ENCODE peak calls at places on chromosomes 5 and 9, in nine cellular contexts. K is ovary, Q is left ventricle myocardium inferior, L is kidney epithelial cell, M is pancreas, U is neuronal stem cell, F is WERI-Rb-1, I is right cardiac atrium, E is heart left ventricle. B is an unnamed sample.
A peak's percentile ranks its signal among the peaks of the same experiment; 100 is the strongest.

GRCh38 chr5:140806834-140807775 is at the start of gene PCDHA4:
- DNase-seq in K (no peak), Q (no peak), L (no peak), M (peak; percentile 68), U (peak; percentile 63), F (peak; percentile 87), I (peak; percentile 63), E (no peak), B (no peak)

GRCh38 chr5:36876389-36876964 is at the start of gene NIPBL:
- DNase-seq in K (peak; percentile 88), Q (peak; percentile 91), L (peak; percentile 72), M (peak; percentile 89), U (peak; percentile 86), F (peak; percentile 95), I (peak; percentile 94), E (peak; percentile 94), B (peak; percentile 89)

GRCh38 chr5:113020461-113021273 is 44.1 kb downstream of the DCP2 start:
- DNase-seq in K (no peak), Q (no peak), L (peak; percentile 74), M (no peak), U (no peak), F (no peak), I (no peak), E (no peak), B (no peak)

GRCh38 chr9:93112864-93113389 is 16.9 kb downstream of the CARD19 start:
- DNase-seq in K (peak; percentile 17), Q (peak; percentile 7), L (no peak), M (peak; percentile 57), U (no peak), F (no peak), I (no peak), E (peak; percentile 20), B (no peak)

GRCh38 chr5:126801992-126802294 is 25.0 kb downstream of the LMNB1 start:
- DNase-seq in K (no peak), Q (no peak), L (no peak), M (no peak), U (no peak), F (no peak), I (no peak), E (no peak), B (no peak)

GRCh38 chr5:133052317-133053175 is 733 bp downstream of the HSPA4 start:
- DNase-seq in K (peak; percentile 58), Q (peak; percentile 66), L (no peak), M (peak; percentile 84), U (no peak), F (peak; percentile 55), I (peak; percentile 82), E (peak; percentile 60), B (peak; percentile 41)

GRCh38 chr5:132176987-132177386 is 50.7 kb downstream of the P4HA2 start:
- DNase-seq in K (no peak), Q (no peak), L (no peak), M (no peak), U (no peak), F (no peak), I (no peak), E (no peak), B (no peak)

GRCh38 chr9:30524311-30524710 is 1860.1 kb upstream of the ACO1 start:
- DNase-seq in K (no peak), Q (no peak), L (no peak), M (no peak), U (no peak), F (no peak), I (no peak), E (no peak), B (no peak)

GRCh38 chr5:75823811-75824210 is 106.6 kb upstream of the POC5 start:
- DNase-seq in K (no peak), Q (no peak), L (no peak), M (no peak), U (no peak), F (no peak), I (no peak), E (no peak), B (no peak)

GRCh38 chr9:7320139-7320538 is 479.4 kb downstream of the DMAC1 start:
- DNase-seq in K (no peak), Q (no peak), L (peak; percentile 94), M (no peak), U (no peak), F (no peak), I (no peak), E (no peak), B (no peak)

GRCh38 chr5:158463971-158464370 is 605.0 kb upstream of the CLINT1 start:
- DNase-seq in K (no peak), Q (peak; percentile 26), L (no peak), M (no peak), U (no peak), F (no peak), I (peak; percentile 75), E (peak; percentile 43), B (no peak)

GRCh38 chr9:16509946-16510504 is 360.4 kb downstream of the BNC2 start:
- DNase-seq in K (no peak), Q (no peak), L (peak; percentile 58), M (no peak), U (no peak), F (no peak), I (no peak), E (no peak), B (no peak)

GRCh38 chr5:168298949-168299348 is 7.5 kb downstream of the WWC1 start:
- DNase-seq in K (no peak), Q (no peak), L (no peak), M (no peak), U (no peak), F (no peak), I (no peak), E (no peak), B (no peak)

GRCh38 chr5:130222638-130223037 is 318.4 kb downstream of the CHSY3 start:
- DNase-seq in K (no peak), Q (no peak), L (no peak), M (no peak), U (no peak), F (no peak), I (no peak), E (no peak), B (no peak)

GRCh38 chr9:123421801-123422455 is 65.9 kb downstream of the CRB2 start:
- DNase-seq in K (no peak), Q (no peak), L (no peak), M (peak; percentile 34), U (no peak), F (no peak), I (no peak), E (no peak), B (no peak)

GRCh38 chr5:103428411-103428871 is 134.1 kb downstream of the NUDT12 start:
- DNase-seq in K (no peak), Q (peak; percentile 18), L (no peak), M (peak; percentile 63), U (no peak), F (no peak), I (peak; percentile 73), E (peak; percentile 63), B (peak; percentile 44)

GRCh38 chr9:135926402-135927194 is 19.3 kb upstream of the CAMSAP1 start:
- DNase-seq in K (no peak), Q (no peak), L (peak; percentile 65), M (no peak), U (no peak), F (no peak), I (no peak), E (peak; percentile 47), B (no peak)

GRCh38 chr9:113709721-113710120 is 166.4 kb upstream of the ZNF618 start:
- DNase-seq in K (no peak), Q (no peak), L (no peak), M (no peak), U (no peak), F (no peak), I (no peak), E (no peak), B (no peak)
- H3K27me3 ChIP-seq in K (no peaks in the 10 kb centered on the region), Q (no peaks in the 10 kb centered on the region), L (no peaks in the 10 kb centered on the region), M (no peaks in the 10 kb centered on the region), U (no peaks in the 10 kb centered on the region), F (no peaks in the 10 kb centered on the region), I (no peaks in the 10 kb centered on the region), E (no peaks in the 10 kb centered on the region), B (no peaks in the 10 kb centered on the region)

DNA sequence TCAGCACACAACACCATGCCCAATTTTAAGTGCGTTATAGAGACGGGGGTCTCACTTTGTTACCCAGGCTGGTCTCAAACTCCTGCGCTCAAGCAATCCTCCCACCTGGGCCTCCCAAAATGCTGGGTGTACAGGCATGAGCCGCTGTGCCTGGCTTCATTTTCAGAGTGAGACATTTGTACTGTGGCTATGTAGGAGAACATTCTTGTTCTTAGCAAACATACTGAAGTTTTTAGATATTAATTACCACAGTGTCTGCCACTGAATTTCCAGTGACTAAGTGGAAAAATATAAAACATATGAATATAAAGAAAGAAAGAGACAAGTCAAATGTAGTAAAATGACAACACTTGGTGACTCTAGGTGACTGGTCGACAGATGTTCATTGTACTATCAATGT is 20.9 kb downstream of the BTNL9 start:
- DNase-seq in K (no peak), Q (no peak), L (no peak), M (no peak), U (no peak), F (no peak), I (no peak), E (no peak), B (no peak)
- H3K27me3 ChIP-seq in K (no peaks in the 10 kb centered on the region), Q (peaks cover 98% of the 10 kb centered on the region), L (peaks cover 43% of the 10 kb centered on the region), M (peaks cover 19% of the 10 kb centered on the region), U (peaks cover 61% of the 10 kb centered on the region), F (peaks cover 36% of the 10 kb centered on the region), I (peaks cover 3% of the 10 kb centered on the region), E (peaks cover 57% of the 10 kb centered on the region), B (peaks cover 89% of the 10 kb centered on the region)

GRCh38 chr9:68522954-68523353 is 17.7 kb downstream of the TMEM252 start:
- DNase-seq in K (no peak), Q (no peak), L (no peak), M (no peak), U (no peak), F (no peak), I (no peak), E (no peak), B (no peak)
- H3K27me3 ChIP-seq in K (no peaks in the 10 kb centered on the region), Q (no peaks in the 10 kb centered on the region), L (no peaks in the 10 kb centered on the region), M (no peaks in the 10 kb centered on the region), U (no peaks in the 10 kb centered on the region), F (peaks cover 7% of the 10 kb centered on the region), I (no peaks in the 10 kb centered on the region), E (no peaks in the 10 kb centered on the region), B (no peaks in the 10 kb centered on the region)

DNA sequence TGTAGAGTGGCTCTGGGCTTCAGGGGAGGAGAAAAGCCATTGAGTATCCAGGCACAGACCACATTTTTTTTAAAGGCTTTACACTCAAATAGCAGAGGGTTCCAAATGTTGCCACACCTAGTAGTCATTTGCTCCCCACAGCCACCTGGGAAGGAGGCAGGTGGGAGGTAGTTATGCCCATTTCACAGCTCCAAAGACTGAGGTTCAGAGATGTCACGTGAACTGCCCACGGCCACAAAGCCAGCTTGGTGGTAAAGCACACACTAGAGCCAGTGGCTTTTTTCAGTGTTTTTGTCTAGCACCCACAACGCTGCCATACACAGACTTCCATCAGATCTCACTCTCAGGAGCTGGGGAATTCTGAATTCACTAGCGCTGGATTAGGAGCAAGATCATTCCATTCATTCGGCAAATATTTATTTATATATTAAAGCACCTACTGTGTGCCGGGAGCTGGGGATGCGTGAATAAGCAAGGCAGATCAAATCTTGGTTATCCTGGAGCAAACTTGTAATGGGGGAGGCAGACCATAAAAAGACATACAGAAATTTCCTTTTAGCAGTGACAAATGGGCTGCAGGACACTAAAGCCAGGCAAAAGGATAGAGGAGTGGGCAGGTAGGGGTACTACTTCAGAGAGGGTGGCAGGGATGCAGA is 7.4 kb downstream of the WHRN start:
- DNase-seq in K (no peak), Q (no peak), L (no peak), M (no peak), U (no peak), F (no peak), I (no peak), E (no peak), B (no peak)
- H3K27me3 ChIP-seq in K (no peaks in the 10 kb centered on the region), Q (peaks cover 91% of the 10 kb centered on the region), L (no peaks in the 10 kb centered on the region), M (no peaks in the 10 kb centered on the region), U (no peaks in the 10 kb centered on the region), F (no peaks in the 10 kb centered on the region), I (no peaks in the 10 kb centered on the region), E (no peaks in the 10 kb centered on the region), B (peaks cover 37% of the 10 kb centered on the region)